ENCODE peak calls at places on chromosomes 16 and 17, in eight cellular contexts. I is HTR-8/SVneo; V is activated CD8-positive, alpha-beta memory T cell treated with anti-CD3 and anti-CD28 coated beads for 1 hour; W is activated T-helper 1 cell treated with anti-CD3 and anti-CD28 coated beads, Interleukin-12 subunit alpha, Interleukin-12 subunit beta, Interleukin-2, Interleukin-4 antibody, amounts not matched to agents 30 ng/mL and 10 ng/mL and 1 ng/mL, durations not matched to agents 14 hours and 24 hours and 36 hours; R is IMR-90; D is caudate nucleus; Y is AG09309; O is Calu3. C is an unnamed sample.
A peak's percentile ranks its signal among the peaks of the same experiment; 100 is the strongest.

GRCh38 chr17:74770498-74771318 is 5.4 kb downstream of the NAT9 start:
- DNase-seq in W (peak; percentile 54), Y (no peak), V (peak; percentile 54), O (peak; percentile 91), I (peak; percentile 57), D (no peak), R (peak; percentile 24), C (no peak)

GRCh38 chr17:82649501-82650261 is 1.4 kb upstream of the WDR45B start:
- DNase-seq in Y (no peak), R (no peak), W (no peak), O (no peak), I (no peak), V (no peak), D (no peak), C (no peak)

GRCh38 chr17:80803451-80804428 is 187.9 kb upstream of the CHMP6 start:
- DNase-seq in W (no peak), O (no peak), D (no peak), V (no peak), R (no peak), Y (no peak), I (no peak), C (no peak)

GRCh38 chr17:27946521-27946920 is 53.4 kb upstream of the LYRM9 start:
- DNase-seq in O (no peak), V (no peak), I (no peak), W (no peak), D (no peak), R (no peak), Y (no peak), C (no peak)

GRCh38 chr17:67055041-67055443 is 10.7 kb downstream of the CACNG1 start:
- DNase-seq in R (no peak), D (no peak), W (no peak), I (no peak), O (no peak), Y (no peak), V (no peak), C (no peak)

GRCh38 chr16:27177031-27177774 is 26.1 kb upstream of the KDM8 start:
- DNase-seq in O (no peak), W (no peak), Y (peak; percentile 31), D (no peak), I (peak; percentile 51), V (no peak), R (peak; percentile 93), C (no peak)

GRCh38 chr16:88703486-88704309 is 2.5 kb downstream of the RNF166 start:
- DNase-seq in D (peak; percentile 16), O (no peak), I (no peak), V (peak; percentile 55), W (peak; percentile 59), R (no peak), Y (no peak), C (peak; percentile 50)

GRCh38 chr16:68384293-68385255 is 63.7 kb downstream of the SMPD3 start:
- DNase-seq in R (no peak), I (no peak), Y (no peak), D (no peak), O (no peak), W (no peak), V (no peak), C (no peak)

GRCh38 chr17:49339359-49339758 is 22.7 kb downstream of the ZNF652 start:
- DNase-seq in R (no peak), V (no peak), D (no peak), O (no peak), W (no peak), I (no peak), Y (no peak), C (no peak)

GRCh38 chr16:62752837-62753236 is 716.6 kb upstream of the CDH8 start:
- DNase-seq in R (no peak), Y (no peak), W (no peak), D (no peak), O (no peak), V (no peak), I (no peak), C (no peak)

GRCh38 chr16:57261806-57262205 is 16.7 kb downstream of the ARL2BP start:
- DNase-seq in V (no peak), D (no peak), Y (no peak), O (no peak), I (no peak), R (no peak), W (no peak), C (no peak)

GRCh38 chr17:48720263-48721008 is 1.9 kb downstream of the PRAC1 start:
- DNase-seq in V (no peak), D (no peak), O (no peak), Y (no peak), I (no peak), W (no peak), R (no peak), C (no peak)

GRCh38 chr17:8520981-8521380 is 85.3 kb downstream of the NDEL1 start:
- DNase-seq in W (no peak), O (no peak), I (no peak), Y (no peak), D (no peak), V (no peak), R (no peak), C (no peak)

GRCh38 chr16:48538746-48539484 is 71.1 kb downstream of the N4BP1 start:
- DNase-seq in R (no peak), V (no peak), D (no peak), Y (no peak), W (no peak), O (peak; percentile 55), I (no peak), C (no peak)

GRCh38 chr17:80361495-80362220 is 53.3 kb upstream of the ENDOV start:
- DNase-seq in Y (no peak), O (peak; percentile 34), D (no peak), V (no peak), R (no peak), W (no peak), I (no peak), C (no peak)

GRCh38 chr17:21282231-21282630 is 2.3 kb upstream of the MAP2K3 start:
- DNase-seq in O (peak; percentile 55), V (no peak), I (peak; percentile 95), W (no peak), R (peak; percentile 98), Y (peak; percentile 92), D (no peak), C (no peak)

GRCh38 chr17:9874722-9875121 is 30.3 kb downstream of the RCVRN start:
- DNase-seq in I (no peak), R (no peak), W (no peak), O (no peak), D (no peak), V (no peak), Y (no peak), C (no peak)